ENCODE peak calls at places on chromosomes 6 and 20, in four cellular contexts. Q is activated naive CD4-positive, alpha-beta T cell; F is non-pigmented ciliary epithelial cell; D is NCI-H2029 treated with DMSO at 0.1 percent for 48 hours. I is an unnamed sample.

GRCh38 chr20:52621401-52621800 is 350.8 kb upstream of the TSHZ2 start:
- DNase-seq in Q (no peak), F (no peak), D (no peak), I (no peak)

GRCh38 chr20:64064145-64064698 is 1.2 kb downstream of the TCEA2 start:
- DNase-seq in Q (no peak), F (no peak), D (no peak), I (no peak)

GRCh38 chr20:53208110-53208908 is 236.2 kb downstream of the TSHZ2 start:
- DNase-seq in Q (no peak), F (no peak), D (no peak), I (no peak)

GRCh38 chr6:166575190-166575589 is 11.3 kb downstream of the RAMACL start:
- DNase-seq in Q (no peak), F (no peak), D (peak; percentile 5), I (no peak)

GRCh38 chr6:100663219-100663863 is 198.6 kb upstream of the SIM1 start:
- DNase-seq in Q (no peak), F (peak; percentile 90), D (no peak), I (no peak)

GRCh38 chr20:50083034-50083433 is 29.9 kb downstream of the UBE2V1 start:
- DNase-seq in Q (no peak), F (no peak), D (no peak), I (no peak)

GRCh38 chr6:143262859-143263258 is 187.6 kb downstream of the ADAT2 start:
- DNase-seq in Q (no peak), F (no peak), D (no peak), I (no peak)

GRCh38 chr6:35486005-35486925 is 10.6 kb downstream of the TEAD3 start:
- DNase-seq in Q (no peak), F (no peak), D (no peak), I (no peak)

GRCh38 chr6:131116755-131117360 is 18.4 kb upstream of the AKAP7 start:
- DNase-seq in Q (no peak), F (no peak), D (no peak), I (no peak)

GRCh38 chr6:113630738-113631535 is 226.2 kb upstream of the MARCKS start:
- DNase-seq in Q (no peak), F (no peak), D (no peak), I (no peak)

GRCh38 chr6:151294561-151295101 is 54.9 kb downstream of the AKAP12 start:
- DNase-seq in Q (no peak), F (no peak), D (no peak), I (no peak)

GRCh38 chr20:2292711-2293110 is 3.1 kb upstream of the TGM3 start:
- DNase-seq in Q (no peak), F (no peak), D (no peak), I (no peak)

GRCh38 chr6:139376604-139377218 is 2.3 kb upstream of the CITED2 start:
- DNase-seq in Q (no peak), F (no peak), D (no peak), I (no peak)

GRCh38 chr20:4247898-4248858 is 232.8 kb upstream of the RNF24 start:
- DNase-seq in Q (no peak), F (no peak), D (no peak), I (no peak)

GRCh38 chr6:16257999-16258708 is 19.8 kb downstream of the GMPR start:
- DNase-seq in Q (no peak), F (no peak), D (peak; percentile 87), I (no peak)

GRCh38 chr20:50041238-50041915 is 58.6 kb downstream of the SNAI1 start:
- DNase-seq in Q (no peak), F (no peak), D (no peak), I (no peak)

GRCh38 chr6:3748208-3748701 is 3.3 kb downstream of the PXDC1 start:
- DNase-seq in Q (no peak), F (no peak), D (peak; percentile 34), I (no peak)

GRCh38 chr6:154347981-154348380 is 8.6 kb downstream of the IPCEF1 start:
- DNase-seq in Q (no peak), F (no peak), D (no peak), I (no peak)

GRCh38 chr6:84554069-84554468 is 210.3 kb downstream of the TBX18 start:
- DNase-seq in Q (no peak), F (no peak), D (no peak), I (no peak)

GRCh38 chr6:138467901-138468300 is 31.4 kb downstream of the NHSL1 start:
- DNase-seq in Q (no peak), F (no peak), D (no peak), I (no peak)

GRCh38 chr20:47343007-47343472 is 13.5 kb downstream of the ZMYND8 start:
- DNase-seq in Q (no peak), F (no peak), D (peak; percentile 91), I (no peak)

GRCh38 chr6:37696841-37697735 is 595 bp downstream of the MDGA1 start:
- DNase-seq in Q (peak; percentile 21), F (no peak), D (no peak), I (no peak)